ENCODE peak calls at places on chromosomes 2 and 18, in four cellular contexts. X, A, K and Q are unnamed samples. For H3K27me3, the result is how much of the 10 kb centered on the place peaks cover.

GRCh38 chr18:59988098-59988706 is 88.4 kb downstream of the PMAIP1 start:
- DNase-seq in X (peak), A (peak), K (peak), Q (peak)

GRCh38 chr2:135997380-135997779 is 12.0 kb upstream of the DARS1 start:
- DNase-seq in X (no peak), A (no peak), K (no peak), Q (no peak)

GRCh38 chr2:202007015-202008011 is 26.3 kb upstream of the FZD7 start:
- DNase-seq in X (no peak), A (no peak), K (no peak), Q (no peak)

GRCh38 chr18:37534627-37535026 is 31.0 kb downstream of the CELF4 start:
- DNase-seq in X (no peak), A (no peak), K (no peak), Q (no peak)

GRCh38 chr2:126792993-126793392 is 105.7 kb upstream of the TEX51 start:
- DNase-seq in X (no peak), A (no peak), K (no peak), Q (no peak)

GRCh38 chr2:63865159-63865799 is 23.6 kb downstream of the UGP2 start:
- DNase-seq in X (no peak), A (no peak), K (no peak), Q (no peak)

GRCh38 chr2:106280653-106281202 is 86.6 kb upstream of the UXS1 start:
- DNase-seq in X (no peak), A (no peak), K (no peak), Q (no peak)

GRCh38 chr2:111668274-111668616 is 215.7 kb downstream of the ANAPC1 start:
- DNase-seq in X (no peak), A (no peak), K (no peak), Q (no peak)

GRCh38 chr2:207046642-207047213 is 107.4 kb downstream of the CPO start:
- DNase-seq in X (peak), A (peak), K (no peak), Q (no peak)

GRCh38 chr2:201084863-201085262 is 13.1 kb downstream of the NDUFB3 start:
- DNase-seq in X (no peak), A (no peak), K (no peak), Q (no peak)

GRCh38 chr2:119490653-119491195 is 33.6 kb downstream of the SCTR start:
- DNase-seq in X (no peak), A (no peak), K (no peak), Q (no peak)

GRCh38 chr2:19874726-19875125 is 27.1 kb downstream of the TTC32 start:
- DNase-seq in X (no peak), A (no peak), K (no peak), Q (no peak)

GRCh38 chr2:235343156-235343774 is 150.6 kb upstream of the AGAP1 start:
- DNase-seq in X (no peak), A (no peak), K (no peak), Q (no peak)

GRCh38 chr2:158113896-158114295 is 12.2 kb downstream of the UPP2 start:
- DNase-seq in X (no peak), A (no peak), K (no peak), Q (no peak)

GRCh38 chr2:180910831-180911665 is 69.4 kb upstream of the UBE2E3 start:
- DNase-seq in X (no peak), A (no peak), K (no peak), Q (no peak)

GRCh38 chr2:202847693-202848524 is 23.7 kb downstream of the ICA1L start:
- DNase-seq in X (no peak), A (no peak), K (no peak), Q (peak)

GRCh38 chr2:226795281-226796011 is 4.2 kb downstream of the IRS1 start:
- DNase-seq in X (no peak), A (no peak), K (no peak), Q (peak)

GRCh38 chr2:61436092-61436491 is 34.8 kb downstream of the USP34 start:
- DNase-seq in X (no peak), A (no peak), K (no peak), Q (no peak)

GRCh38 chr2:122927217-122927616 is 1097.9 kb upstream of the CNTNAP5 start:
- DNase-seq in X (no peak), A (no peak), K (no peak), Q (no peak)

GRCh38 chr18:22625406-22625805 is 207.7 kb upstream of the CTAGE1 start:
- DNase-seq in X (no peak), A (no peak), K (no peak), Q (no peak)

GRCh38 chr2:36635194-36635593 is 37.2 kb upstream of the FEZ2 start:
- DNase-seq in X (peak), A (no peak), K (no peak), Q (no peak)

GRCh38 chr2:46966576-46966975 is 51.0 kb upstream of the MCFD2 start:
- DNase-seq in X (no peak), A (no peak), K (no peak), Q (no peak)

GRCh38 chr18:26497881-26498280 is 50.5 kb downstream of the KCTD1 start:
- DNase-seq in X (no peak), A (no peak), K (no peak), Q (no peak)

GRCh38 chr2:220533485-220533884 is 906.1 kb downstream of the SLC4A3 start:
- DNase-seq in X (no peak), A (no peak), K (peak), Q (no peak)

GRCh38 chr2:23445450-23445868 is 60.5 kb downstream of the KLHL29 start:
- DNase-seq in X (peak), A (no peak), K (no peak), Q (peak)

GRCh38 chr2:85710687-85711577 is 16.8 kb downstream of the GNLY start:
- DNase-seq in X (peak), A (no peak), K (no peak), Q (no peak)

GRCh38 chr2:180728928-180729559 is 251.4 kb upstream of the UBE2E3 start:
- DNase-seq in X (peak), A (no peak), K (no peak), Q (no peak)

GRCh38 chr2:44932079-44932478 is 9.4 kb upstream of the SIX3 start:
- DNase-seq in X (no peak), A (no peak), K (no peak), Q (no peak)

GRCh38 chr2:33529771-33530481 is 53.5 kb downstream of the RASGRP3 start:
- DNase-seq in X (peak), A (no peak), K (no peak), Q (no peak)

GRCh38 chr2:113138428-113139322 is 11.3 kb downstream of the IL1RN start:
- DNase-seq in X (peak), A (peak), K (peak), Q (peak)

GRCh38 chr2:164314148-164314547 is 307.1 kb downstream of the GRB14 start:
- DNase-seq in X (no peak), A (no peak), K (no peak), Q (no peak)

GRCh38 chr2:1800716-1801388 is 56.5 kb upstream of the PXDN start:
- DNase-seq in X (no peak), A (no peak), K (no peak), Q (no peak)

GRCh38 chr2:3198119-3198518 is 179.5 kb downstream of the EIPR1 start:
- DNase-seq in X (no peak), A (no peak), K (no peak), Q (no peak)

GRCh38 chr2:172968061-172968469 is 107.6 kb upstream of the MAP3K20 start:
- DNase-seq in X (peak), A (no peak), K (no peak), Q (no peak)

GRCh38 chr2:9830685-9831410 is 12.4 kb upstream of the TAF1B start:
- DNase-seq in X (no peak), A (no peak), K (no peak), Q (no peak)

GRCh38 chr2:101828267-101829017 is 130.9 kb downstream of the MAP4K4 start:
- DNase-seq in X (no peak), A (no peak), K (no peak), Q (no peak)

GRCh38 chr2:23469142-23469540 is 84.2 kb downstream of the KLHL29 start:
- DNase-seq in X (no peak), A (no peak), K (no peak), Q (no peak)

GRCh38 chr2:134774786-134775641 is 56.2 kb upstream of the TMEM163 start:
- DNase-seq in X (no peak), A (no peak), K (peak), Q (no peak)

DNA sequence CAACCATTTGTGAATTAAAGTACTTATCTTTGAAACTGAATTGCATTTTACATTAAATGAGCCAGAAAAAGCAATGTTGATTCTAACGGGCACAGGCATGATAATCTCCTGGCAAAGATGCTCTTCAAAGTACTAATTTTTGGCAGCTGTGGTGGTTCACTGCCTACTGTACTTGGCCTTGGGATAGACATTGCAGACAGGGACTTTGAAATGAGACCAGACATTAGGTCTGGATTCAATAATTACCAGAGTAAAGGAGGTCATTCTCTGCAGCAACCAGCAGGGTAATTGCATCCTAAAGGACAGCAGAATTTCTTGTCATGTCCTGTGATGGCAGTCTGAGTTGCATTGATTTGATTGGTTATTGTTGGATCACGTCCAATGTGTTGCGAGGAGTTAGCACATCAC is 986.5 kb downstream of the TDRD15 start:
- DNase-seq in X (no peak), A (no peak), K (no peak), Q (no peak)
- TF ChIP-seq CTCF in X (no peak), A (no peak), K (no peak), Q (no peak)

DNA sequence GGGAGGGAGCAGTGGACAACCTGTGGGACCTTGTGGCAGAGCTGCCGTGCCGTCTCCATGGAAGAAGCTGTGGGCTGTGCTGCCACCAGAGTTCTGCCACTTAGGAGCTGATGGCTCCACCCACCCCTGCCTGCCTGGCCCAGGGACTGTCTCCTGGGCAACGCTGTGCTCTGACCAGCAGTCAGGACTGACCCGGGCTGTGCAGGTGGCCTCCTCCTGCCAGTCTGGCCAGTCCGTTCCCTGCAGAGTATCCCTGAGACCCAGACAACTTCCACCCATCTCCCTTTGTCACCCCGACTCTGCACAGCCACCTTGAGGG is 12.8 kb downstream of the ASIC4 start:
- DNase-seq in X (no peak), A (no peak), K (no peak), Q (no peak)
- H3K27me3 ChIP-seq in X (half or more), A (under half), K (under half), Q (under half)

GRCh38 chr2:230885467-230886130 is 20.9 kb downstream of the ITM2C start:
- DNase-seq in X (no peak), A (no peak), K (no peak), Q (no peak)

GRCh38 chr2:230886641-230887040 is 21.9 kb downstream of the ITM2C start:
- DNase-seq in X (no peak), A (no peak), K (no peak), Q (no peak)

GRCh38 chr2:230887361-230887760 is 22.6 kb downstream of the ITM2C start:
- DNase-seq in X (no peak), A (no peak), K (no peak), Q (no peak)

GRCh38 chr2:230888824-230889400 is 24.2 kb downstream of the ITM2C start:
- DNase-seq in X (no peak), A (no peak), K (no peak), Q (no peak)

DNA sequence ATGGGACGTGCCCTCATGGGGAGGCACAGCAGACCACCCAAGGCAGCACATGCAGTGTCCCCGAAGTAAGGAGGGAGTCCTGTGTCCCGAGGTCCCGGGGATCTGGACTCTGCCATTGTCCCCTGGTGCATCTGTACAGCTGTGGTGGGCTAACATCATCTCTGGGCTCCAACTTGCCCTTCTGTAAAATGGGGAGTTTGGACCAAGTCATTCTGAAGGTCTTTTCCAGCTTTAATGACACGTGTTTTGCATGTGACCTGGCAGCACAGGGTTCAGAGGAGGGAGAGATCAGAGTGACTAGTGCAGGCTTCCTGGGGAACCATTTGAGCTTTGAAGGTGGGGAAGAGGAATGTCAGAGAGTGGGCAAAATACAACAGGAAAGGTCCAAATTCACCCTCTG is 21.5 kb downstream of the ITM2C start:
- DNase-seq in X (no peak), A (no peak), K (no peak), Q (no peak)
- TF ChIP-seq CTCF in X (no peak), A (no peak), K (no peak), Q (no peak)

GRCh38 chr2:137741963-137742362 is 222.3 kb upstream of the HNMT start:
- DNase-seq in X (no peak), A (no peak), K (no peak), Q (no peak)
- H3K27me3 ChIP-seq in X (under half), A (under half), K (under half), Q (under half)

GRCh38 chr2:100818606-100819364 is 1.2 kb upstream of the NPAS2 start:
- DNase-seq in X (peak), A (no peak), K (peak), Q (no peak)
- TF ChIP-seq CTCF in X (peak), A (no peak), K (peak), Q (no peak)

GRCh38 chr2:96402591-96402990 is 67.0 kb downstream of the NCAPH start:
- DNase-seq in X (no peak), A (no peak), K (no peak), Q (no peak)
- H3K27me3 ChIP-seq in X (under half), A (under half), K (under half), Q (under half)

DNA sequence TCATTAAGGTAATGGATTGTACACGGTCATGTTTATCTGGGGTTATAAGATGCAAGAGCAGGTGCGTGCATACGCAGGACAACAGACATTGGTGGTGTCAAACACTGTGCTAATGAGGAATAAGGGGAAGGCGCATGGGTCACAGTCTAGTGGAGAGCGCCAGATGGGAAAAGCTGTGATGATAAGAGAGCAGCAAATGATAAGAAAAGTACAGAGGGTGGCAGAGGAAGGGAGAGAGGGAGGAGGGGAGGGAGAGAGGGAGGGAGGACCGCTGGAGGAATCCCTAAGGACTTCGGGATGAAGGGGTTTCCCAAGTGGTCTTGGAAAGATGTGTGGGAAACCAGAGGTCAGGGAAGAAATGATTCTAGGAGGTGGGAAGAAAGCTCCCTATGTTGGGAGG is 2.9 kb downstream of the TNFRSF11A start:
- DNase-seq in X (peak), A (no peak), K (no peak), Q (no peak)
- TF ChIP-seq CTCF in X (no peak), A (no peak), K (no peak), Q (no peak)

GRCh38 chr2:148877403-148877740 is 2.3 kb downstream of the KIF5C start:
- DNase-seq in X (no peak), A (no peak), K (no peak), Q (no peak)

GRCh38 chr2:148875387-148876051 is 492 bp downstream of the KIF5C start:
- DNase-seq in X (no peak), A (no peak), K (no peak), Q (peak)

GRCh38 chr2:148874868-148875341 is at the start of gene KIF5C:
- DNase-seq in X (peak), A (peak), K (peak), Q (peak)

GRCh38 chr2:148876190-148876588 is 1.2 kb downstream of the KIF5C start:
- DNase-seq in X (no peak), A (no peak), K (no peak), Q (peak)

DNA sequence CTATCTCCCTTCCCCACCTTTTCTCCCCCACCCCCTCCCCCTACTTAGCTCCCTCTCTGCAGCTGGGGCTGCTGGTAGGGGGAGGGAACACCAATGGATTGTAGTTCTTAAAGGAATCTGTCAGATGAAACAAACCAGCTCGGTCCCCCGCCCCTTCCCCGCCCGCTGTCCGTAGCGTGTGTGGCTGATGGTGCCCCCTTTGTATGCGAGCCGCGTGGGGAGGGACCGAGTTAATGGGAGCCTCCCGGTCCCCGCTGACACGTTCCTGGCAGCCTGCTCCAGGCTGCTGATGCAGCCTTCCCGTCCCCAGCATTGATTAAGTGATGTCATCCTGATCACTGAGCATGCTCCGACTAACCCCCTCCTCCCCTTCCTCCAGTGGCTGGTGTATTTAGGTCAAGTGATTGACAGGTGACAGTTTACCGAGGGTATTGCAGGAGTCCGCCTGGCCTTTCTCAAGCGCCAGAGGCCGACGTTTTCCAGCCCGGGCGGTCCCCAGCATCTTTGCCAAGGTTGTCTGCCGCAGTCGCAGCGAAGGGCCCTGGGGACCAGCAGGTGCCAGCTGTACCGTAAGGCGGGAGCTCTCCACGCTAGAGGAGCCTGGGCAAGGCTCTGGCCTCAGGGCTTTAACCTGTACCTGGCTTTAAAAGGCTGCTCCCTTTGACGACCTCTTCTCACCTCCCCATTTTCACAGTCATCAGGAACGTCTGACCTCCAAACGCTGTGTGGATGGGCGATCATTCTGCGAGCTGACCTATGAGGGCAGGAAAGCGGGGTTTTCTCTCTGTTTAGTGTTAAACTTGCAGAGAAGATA is 1.8 kb downstream of the KIF5C start:
- DNase-seq in X (no peak), A (no peak), K (no peak), Q (peak)
- H3K27me3 ChIP-seq in X (under half), A (under half), K (under half), Q (under half)

DNA sequence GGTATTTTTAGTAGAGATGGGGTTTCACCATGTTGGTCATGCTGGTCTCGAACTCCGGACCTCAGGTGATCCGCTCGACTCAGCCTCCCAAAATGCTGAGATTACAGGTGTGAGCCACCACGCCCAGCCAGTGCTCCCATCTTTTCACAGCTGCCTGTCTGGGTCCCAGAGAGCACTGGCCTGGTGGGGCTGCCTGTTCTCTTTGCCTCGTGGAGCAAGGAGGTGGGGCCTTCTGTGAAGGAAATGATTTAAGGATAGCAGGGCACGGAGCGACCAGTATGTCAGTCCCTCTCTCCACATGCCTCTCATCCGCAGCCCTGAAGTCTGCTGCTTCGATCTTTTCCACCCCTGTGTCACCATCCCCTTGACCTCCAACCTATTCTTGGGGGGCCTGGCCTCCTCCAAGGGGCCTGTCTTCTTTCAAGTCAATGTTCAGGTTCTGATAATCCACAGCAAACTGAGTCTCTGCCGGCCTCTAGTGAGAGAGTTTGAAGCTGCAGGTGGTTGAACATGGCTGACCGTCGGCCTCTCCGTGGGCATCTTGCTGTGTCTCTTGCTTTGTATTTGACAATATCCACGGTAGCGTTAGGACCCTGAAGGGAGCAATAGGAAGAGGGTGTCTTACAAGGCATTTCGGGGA is 28.2 kb upstream of the GIGYF2 start:
- DNase-seq in X (peak), A (no peak), K (peak), Q (no peak)
- TF ChIP-seq CTCF in X (peak), A (no peak), K (peak), Q (peak)